ENCODE peak calls at places on chromosome 11, in six cellular contexts. S, E, V, D, U and G are unnamed samples.

GRCh38 chr11:19241260-19242183 is 777 bp upstream of the E2F8 start:
- DNase-seq in S (no peak), E (no peak), V (no peak), D (peak; percentile 77), U (peak; percentile 67), G (no peak)

GRCh38 chr11:36478700-36479329 is 31.3 kb downstream of the TRAF6 start:
- DNase-seq in S (peak; percentile 55), E (no peak), V (peak; percentile 59), D (peak; percentile 46), U (peak; percentile 35), G (no peak)

GRCh38 chr11:6746086-6746618 is 25.6 kb downstream of the OR2AG2 start:
- DNase-seq in S (no peak), E (no peak), V (no peak), D (no peak), U (no peak), G (no peak)

GRCh38 chr11:9065614-9066431 is 25.6 kb downstream of the SCUBE2 start:
- DNase-seq in S (no peak), E (no peak), V (peak; percentile 24), D (no peak), U (no peak), G (no peak)

GRCh38 chr11:134560066-134560465 is 148.0 kb upstream of the B3GAT1 start:
- DNase-seq in S (no peak), E (peak; percentile 25), V (no peak), D (no peak), U (no peak), G (no peak)

GRCh38 chr11:125369808-125370207 is 126.3 kb downstream of the FEZ1 start:
- DNase-seq in S (no peak), E (no peak), V (no peak), D (no peak), U (no peak), G (no peak)

GRCh38 chr11:61072316-61073109 is 29.8 kb upstream of the CD5 start:
- DNase-seq in S (no peak), E (no peak), V (no peak), D (no peak), U (no peak), G (no peak)

GRCh38 chr11:5476184-5476819 is 12.2 kb upstream of the OR52D1 start:
- DNase-seq in S (peak; percentile 43), E (no peak), V (peak; percentile 57), D (peak; percentile 54), U (peak; percentile 52), G (no peak)

GRCh38 chr11:8584511-8584910 is 9.5 kb downstream of the STK33 start:
- DNase-seq in S (no peak), E (no peak), V (no peak), D (no peak), U (no peak), G (no peak)

GRCh38 chr11:69171476-69171875 is 15.7 kb downstream of the SMIM38 start:
- DNase-seq in S (no peak), E (no peak), V (no peak), D (no peak), U (no peak), G (no peak)

DNA sequence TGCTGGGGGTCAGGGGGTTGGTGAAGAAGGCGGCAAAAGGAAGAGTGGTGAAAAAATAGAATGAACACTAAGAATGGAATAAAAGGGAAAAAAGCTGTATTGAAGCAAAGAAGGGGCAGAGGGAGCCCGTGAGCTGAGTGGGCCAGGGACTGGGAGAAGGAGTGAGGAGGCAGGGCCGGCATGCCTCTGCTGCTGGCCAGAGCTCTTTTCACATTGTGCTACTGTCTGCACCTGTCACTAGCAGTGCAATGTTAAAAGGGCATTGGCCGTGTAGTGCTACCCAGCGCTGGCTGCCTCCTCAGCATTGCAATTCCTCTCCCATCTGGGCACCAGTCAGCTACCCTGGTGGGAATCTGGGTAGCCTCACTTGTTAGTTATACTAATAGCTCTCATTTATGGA is 8.7 kb downstream of the YPEL4 start:
- DNase-seq in S (peak; percentile 24), E (no peak), V (no peak), D (peak; percentile 42), U (no peak), G (no peak)
- TF ChIP-seq CTCF in S (peak; percentile 69), E (no peak), V (peak; percentile 50), D (peak; percentile 12), U (no peak), G (peak; percentile 24)

GRCh38 chr11:108472681-108473080 is 5.4 kb upstream of the C11orf65 start:
- DNase-seq in S (no peak), E (no peak), V (no peak), D (no peak), U (no peak), G (no peak)
- TF ChIP-seq CTCF in S (no peak), E (no peak), V (no peak), D (no peak), U (no peak), G (no peak)

DNA sequence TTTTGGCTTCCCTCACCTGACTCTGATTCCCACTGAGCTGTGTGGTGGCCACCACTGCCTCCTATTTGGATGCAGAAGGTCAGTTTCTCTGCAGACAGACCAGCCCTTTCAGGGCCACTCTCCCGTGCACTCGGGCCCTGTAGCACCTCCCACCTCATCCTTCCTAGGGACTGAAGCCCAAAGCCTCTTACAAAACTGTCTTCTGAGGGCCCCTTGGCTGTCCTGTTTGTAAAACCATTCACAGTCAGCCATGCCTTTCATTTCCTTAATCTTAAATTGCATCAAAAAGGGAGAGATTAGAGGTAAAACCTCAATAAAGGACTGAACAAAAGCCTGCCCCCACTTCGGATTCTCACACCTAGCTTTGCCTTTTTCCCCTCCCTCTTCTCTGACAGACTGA is 247.0 kb upstream of the CADM1 start:
- DNase-seq in S (no peak), E (no peak), V (no peak), D (no peak), U (no peak), G (no peak)
- TF ChIP-seq CTCF in S (no peak), E (no peak), V (no peak), D (no peak), U (no peak), G (no peak)

GRCh38 chr11:66891849-66892660 is 35.2 kb downstream of the LRFN4 start:
- DNase-seq in S (peak; percentile 96), E (no peak), V (peak; percentile 99), D (peak; percentile 80), U (peak; percentile 97), G (no peak)
- TF ChIP-seq CTCF in S (peak; percentile 18), E (no peak), V (no peak), D (no peak), U (no peak), G (no peak)

GRCh38 chr11:72925656-72926055 is 111.4 kb downstream of the ATG16L2 start:
- DNase-seq in S (no peak), E (no peak), V (no peak), D (no peak), U (no peak), G (no peak)

GRCh38 chr11:72926076-72926475 is 111.9 kb downstream of the ATG16L2 start:
- DNase-seq in S (no peak), E (no peak), V (no peak), D (no peak), U (no peak), G (no peak)

GRCh38 chr11:72921028-72921716 is 107.0 kb downstream of the ATG16L2 start:
- DNase-seq in S (no peak), E (no peak), V (no peak), D (no peak), U (no peak), G (no peak)

GRCh38 chr11:72927380-72927779 is 113.2 kb downstream of the ATG16L2 start:
- DNase-seq in S (no peak), E (no peak), V (no peak), D (no peak), U (no peak), G (no peak)

GRCh38 chr11:72924568-72925190 is 110.5 kb downstream of the ATG16L2 start:
- DNase-seq in S (peak; percentile 11), E (no peak), V (peak; percentile 57), D (no peak), U (peak; percentile 11), G (no peak)
- TF ChIP-seq CTCF in S (peak; percentile 56), E (peak; percentile 48), V (peak; percentile 63), D (no peak), U (peak; percentile 56), G (peak; percentile 30)

GRCh38 chr11:133214646-133215045 is 317.7 kb downstream of the OPCML start:
- DNase-seq in S (no peak), E (no peak), V (no peak), D (no peak), U (no peak), G (no peak)

GRCh38 chr11:133215529-133216230 is 316.6 kb downstream of the OPCML start:
- DNase-seq in S (no peak), E (no peak), V (no peak), D (no peak), U (no peak), G (no peak)

GRCh38 chr11:133219543-133219942 is 312.8 kb downstream of the OPCML start:
- DNase-seq in S (no peak), E (no peak), V (no peak), D (no peak), U (no peak), G (no peak)
- TF ChIP-seq CTCF in S (no peak), E (no peak), V (no peak), D (no peak), U (no peak), G (no peak)

DNA sequence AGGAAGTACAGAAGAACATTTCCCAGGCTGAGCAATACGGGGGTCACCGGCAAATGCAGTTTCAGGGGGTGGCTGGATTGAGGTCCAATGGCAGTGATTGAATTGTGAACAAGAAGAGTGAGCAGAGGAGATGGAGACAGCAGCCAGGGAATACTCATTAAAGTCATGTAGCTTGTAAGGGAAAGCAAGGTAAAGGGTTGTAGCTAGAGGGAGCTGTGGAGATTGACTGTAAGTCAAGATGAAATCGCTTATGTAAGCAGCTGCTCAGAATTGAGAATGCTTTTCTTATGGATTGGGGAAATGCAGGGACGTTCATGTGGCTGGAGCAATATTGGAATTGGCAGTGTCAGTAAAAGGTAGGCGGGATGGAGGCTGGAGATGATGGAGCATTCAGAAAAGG is 111.4 kb upstream of the TBCEL start:
- DNase-seq in S (peak; percentile 27), E (no peak), V (peak; percentile 57), D (no peak), U (peak; percentile 12), G (no peak)
- TF ChIP-seq CTCF in S (peak; percentile 49), E (no peak), V (peak; percentile 43), D (no peak), U (peak; percentile 27), G (peak; percentile 54)

GRCh38 chr11:11148598-11148997 is 204.5 kb downstream of the CSNK2A3 start:
- DNase-seq in S (no peak), E (no peak), V (no peak), D (no peak), U (no peak), G (no peak)
- TF ChIP-seq CTCF in S (no peak), E (no peak), V (no peak), D (no peak), U (no peak), G (no peak)